ENCODE peak calls at places on chromosomes 4 and X, in ten cellular contexts. G is heart right ventricle; H is GM04504; D is left cardiac atrium; N is activated CD4-positive, alpha-beta T cell treated with anti-CD3 and anti-CD28 coated beads for 4 hours; U is AG08395; X is endothelial cell; W is GM12865; K is fibroblast of the conjunctiva; J is ecto neural progenitor cell. T is an unnamed sample.

GRCh38 chr4:53925050-53925605 is 139.3 kb downstream of the CHIC2 start:
- DNase-seq in H (no peak), X (no peak), G (no peak), N (no peak), J (no peak), D (no peak), W (no peak), U (no peak), K (no peak), T (no peak)

GRCh38 chrX:1661048-1661921 is 46.4 kb downstream of the ASMT start:
- DNase-seq in H (no peak), N (peak; percentile 53), G (no peak), W (peak; percentile 97), X (no peak), D (peak; percentile 41), U (no peak), K (no peak), J (peak; percentile 66), T (peak; percentile 98)

GRCh38 chr4:172042714-172043114 is 229.5 kb downstream of the GALNTL6 start:
- DNase-seq in G (no peak), U (no peak), W (peak; percentile 4), X (no peak), D (no peak), K (no peak), N (no peak), H (no peak), J (no peak), T (no peak)

GRCh38 chrX:38038501-38038900 is 32.1 kb downstream of the SYTL5 start:
- DNase-seq in G (no peak), W (peak; percentile 17), H (no peak), U (no peak), X (no peak), D (no peak), J (no peak), K (no peak), N (no peak), T (no peak)

GRCh38 chr4:182280439-182281111 is 37.4 kb downstream of the TENM3 start:
- DNase-seq in X (no peak), G (no peak), D (no peak), N (no peak), U (peak; percentile 29), K (no peak), J (no peak), H (peak; percentile 3), W (no peak), T (no peak)

GRCh38 chr4:124711469-124712416 is 789 bp downstream of the ANKRD50 start:
- DNase-seq in J (no peak), W (peak; percentile 41), K (peak; percentile 68), N (peak; percentile 1), H (peak; percentile 39), U (peak; percentile 48), X (peak; percentile 69), G (no peak), D (peak; percentile 64), T (peak; percentile 7)

GRCh38 chr4:4714330-4714729 is 145.1 kb upstream of the MSX1 start:
- DNase-seq in K (no peak), G (no peak), H (no peak), D (no peak), J (no peak), X (no peak), W (no peak), U (peak; percentile 45), N (no peak), T (no peak)

GRCh38 chrX:107445636-107446035 is 3.8 kb upstream of the FRMPD3 start:
- DNase-seq in J (no peak), K (no peak), N (no peak), G (no peak), W (no peak), X (no peak), D (no peak), U (no peak), H (no peak), T (no peak)

GRCh38 chr4:40587826-40588225 is 41.8 kb downstream of the RBM47 start:
- DNase-seq in W (no peak), U (peak; percentile 74), N (no peak), K (no peak), D (no peak), G (no peak), H (peak; percentile 44), X (no peak), J (no peak), T (no peak)

GRCh38 chr4:150402968-150403367 is 179.0 kb upstream of the MAB21L2 start:
- DNase-seq in J (no peak), H (no peak), U (no peak), D (peak; percentile 29), N (no peak), K (no peak), G (peak; percentile 42), W (peak; percentile 10), X (no peak), T (peak; percentile 40)

GRCh38 chrX:69314436-69315348 is 149.4 kb upstream of the PJA1 start:
- DNase-seq in X (no peak), G (no peak), U (no peak), W (no peak), K (no peak), D (no peak), J (peak; percentile 50), H (no peak), N (no peak), T (no peak)

GRCh38 chr4:122819708-122820449 is 6.8 kb upstream of the FGF2 start:
- DNase-seq in J (no peak), H (no peak), N (no peak), U (no peak), K (no peak), D (no peak), W (no peak), G (no peak), X (no peak), T (no peak)

GRCh38 chr4:140789752-140790151 is 33.6 kb upstream of the TBC1D9 start:
- DNase-seq in N (no peak), J (no peak), G (no peak), H (no peak), W (peak; percentile 47), U (no peak), D (no peak), X (no peak), K (no peak), T (no peak)

GRCh38 chrX:103393487-103393886 is 17.1 kb downstream of the BEX3 start:
- DNase-seq in K (no peak), H (no peak), W (no peak), U (no peak), J (no peak), N (no peak), D (no peak), G (no peak), X (no peak), T (no peak)